ENCODE peak calls at places on chromosomes 5 and 9, in seven cellular contexts. S, Q, V, C, O, I and A are unnamed samples.

GRCh38 chr5:78993165-78993564 is 8.1 kb upstream of the ARSB start:
- DNase-seq in I (no peak), S (no peak), V (no peak), O (peak; percentile 10), C (no peak), Q (no peak), A (no peak)

GRCh38 chr5:164255598-164256213 is 750.3 kb downstream of the MAT2B start:
- DNase-seq in S (no peak), I (no peak), O (no peak), C (no peak), Q (no peak), V (no peak), A (no peak)

GRCh38 chr5:132528866-132529634 is 14.3 kb downstream of the IL5 start:
- DNase-seq in V (no peak), O (no peak), S (no peak), C (no peak), I (no peak), Q (no peak), A (no peak)

GRCh38 chr5:1727571-1727970 is 72.1 kb downstream of the MRPL36 start:
- DNase-seq in I (peak; percentile 48), O (no peak), C (peak; percentile 34), Q (no peak), V (no peak), S (no peak), A (no peak)

GRCh38 chr5:34598177-34598794 is 57.8 kb upstream of the RAI14 start:
- DNase-seq in Q (no peak), C (no peak), V (no peak), S (no peak), O (no peak), I (no peak), A (no peak)

GRCh38 chr9:137358126-137358525 is 56.1 kb upstream of the NRARP start:
- DNase-seq in O (no peak), V (no peak), Q (no peak), S (no peak), C (no peak), I (peak; percentile 49), A (no peak)

GRCh38 chr5:135212361-135213033 is 178.5 kb upstream of the PITX1 start:
- DNase-seq in V (no peak), Q (no peak), I (peak; percentile 45), O (no peak), S (no peak), C (no peak), A (no peak)

GRCh38 chr5:98296426-98296825 is 477.0 kb upstream of the RGMB start:
- DNase-seq in V (no peak), I (no peak), C (no peak), Q (no peak), O (no peak), S (no peak), A (no peak)

GRCh38 chr9:117234178-117234577 is 180.7 kb downstream of the ASTN2 start:
- DNase-seq in S (no peak), Q (no peak), V (no peak), I (no peak), O (no peak), C (no peak), A (no peak)

GRCh38 chr9:117860849-117861248 is 156.6 kb downstream of the TLR4 start:
- DNase-seq in I (no peak), Q (no peak), O (no peak), V (no peak), S (no peak), C (no peak), A (no peak)

DNA sequence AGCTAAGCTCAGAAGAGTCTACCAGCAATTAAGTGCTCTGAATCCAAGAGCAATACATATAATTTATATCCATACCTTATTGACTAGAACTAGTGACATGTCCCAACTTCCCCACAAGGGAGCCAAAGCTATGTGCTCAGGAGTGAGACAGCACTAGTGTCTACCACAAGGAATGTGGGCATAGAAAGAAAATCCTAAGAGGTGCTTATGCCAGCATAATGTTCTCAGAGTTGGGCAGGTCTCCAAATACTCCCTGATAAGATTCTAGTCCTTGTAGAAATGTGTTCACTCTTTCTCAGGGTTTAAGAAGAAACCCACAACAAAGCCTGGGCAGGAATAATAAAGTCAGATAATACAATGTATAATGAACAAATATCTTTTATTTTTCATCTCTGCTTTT is 275.1 kb downstream of the BRINP1 start:
- DNase-seq in C (no peak), O (no peak), V (no peak), I (no peak), S (no peak), Q (no peak), A (no peak)
- H3K9me3 ChIP-seq in C (no peaks in the 10 kb centered on the region), O (no peaks in the 10 kb centered on the region), V (no peaks in the 10 kb centered on the region), I (no peaks in the 10 kb centered on the region), S (no peaks in the 10 kb centered on the region), Q (no peaks in the 10 kb centered on the region), A (no peaks in the 10 kb centered on the region)

DNA sequence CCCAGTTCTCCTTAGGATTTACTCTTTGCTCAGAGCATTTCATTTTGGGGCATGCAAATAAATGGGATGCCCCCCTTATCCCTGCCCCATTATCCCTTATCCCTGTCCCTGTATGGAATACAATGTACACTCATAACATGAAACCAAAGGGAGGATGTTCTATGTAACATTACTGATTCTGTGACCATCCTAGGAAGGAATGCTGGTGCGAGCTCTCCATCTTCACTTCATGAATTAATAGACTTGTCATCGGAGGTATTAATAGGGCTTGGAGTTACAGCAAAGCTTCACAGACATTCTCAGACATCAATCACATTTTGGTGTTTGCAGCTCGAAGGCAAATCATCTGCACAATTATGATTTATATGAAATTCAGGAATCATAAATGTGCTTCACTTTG is 20.4 kb upstream of the PIK3R1 start:
- DNase-seq in S (no peak), Q (no peak), O (no peak), C (no peak), I (no peak), V (no peak), A (no peak)
- H3K9me3 ChIP-seq in S (no peaks in the 10 kb centered on the region), Q (no peaks in the 10 kb centered on the region), O (no peaks in the 10 kb centered on the region), C (no peaks in the 10 kb centered on the region), I (no peaks in the 10 kb centered on the region), V (no peaks in the 10 kb centered on the region), A (no peaks in the 10 kb centered on the region)

GRCh38 chr5:17951392-17952169 is 317.3 kb downstream of the TAF11L14 start:
- DNase-seq in C (no peak), Q (no peak), S (no peak), O (no peak), V (no peak), I (no peak), A (no peak)
- H3K9me3 ChIP-seq in C (no peaks in the 10 kb centered on the region), Q (peaks cover 22% of the 10 kb centered on the region), S (no peaks in the 10 kb centered on the region), O (peaks cover 1% of the 10 kb centered on the region), V (no peaks in the 10 kb centered on the region), I (no peaks in the 10 kb centered on the region), A (peaks cover 2% of the 10 kb centered on the region)

DNA sequence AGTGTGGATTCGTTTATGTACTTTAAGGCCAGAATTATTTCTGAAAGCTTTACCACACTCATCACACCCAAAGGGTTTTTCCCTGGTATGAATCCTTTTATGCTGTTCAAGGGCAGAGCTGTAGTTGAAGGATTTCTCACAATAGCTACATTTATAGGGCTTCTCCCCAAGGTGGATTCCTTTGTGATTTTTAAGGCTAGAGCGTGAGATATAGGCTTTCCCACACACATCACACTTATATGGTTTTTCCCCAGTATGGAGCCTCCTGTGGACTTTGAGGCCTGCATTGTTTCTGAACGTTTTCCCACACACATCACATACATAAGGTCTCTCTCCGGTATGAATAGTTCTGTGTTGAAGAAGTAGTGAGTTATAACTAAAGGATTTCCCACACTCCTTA is 11.2 kb downstream of the ZFP62 start:
- DNase-seq in I (no peak), C (no peak), O (no peak), Q (no peak), V (no peak), S (no peak), A (no peak)
- H3K9me3 ChIP-seq in I (no peaks in the 10 kb centered on the region), C (no peaks in the 10 kb centered on the region), O (peaks cover 31% of the 10 kb centered on the region), Q (peaks cover 20% of the 10 kb centered on the region), V (no peaks in the 10 kb centered on the region), S (peaks cover 28% of the 10 kb centered on the region), A (peaks cover 10% of the 10 kb centered on the region)

GRCh38 chr5:37086466-37087178 is 162.6 kb downstream of the CPLANE1 start:
- DNase-seq in Q (no peak), C (no peak), I (no peak), O (no peak), S (no peak), V (no peak), A (no peak)
- H3K9me3 ChIP-seq in Q (no peaks in the 10 kb centered on the region), C (no peaks in the 10 kb centered on the region), I (no peaks in the 10 kb centered on the region), O (no peaks in the 10 kb centered on the region), S (no peaks in the 10 kb centered on the region), V (no peaks in the 10 kb centered on the region), A (no peaks in the 10 kb centered on the region)